ENCODE peak calls at places on chromosomes 2 and 18, in ten cellular contexts. G is NCI-H1105; Y is stimulated activated CD4-positive, alpha-beta T cell treated with anti-CD3 and anti-CD28 coated beads, Interleukin-1b, Interleukin-23, amount 100 ng/mL, for 24 hours; F is NCI-H1092; B is EL; U is left kidney; M is AG08396; Z is AG08395; L is K562; K is HFFc6. H is an unnamed sample.

GRCh38 chr2:58006952-58007284 is 39.7 kb upstream of the VRK2 start:
- DNase-seq in K (no peak), Y (no peak), G (no peak), F (no peak), U (no peak), Z (no peak), M (no peak), B (no peak), L (no peak), H (no peak)

GRCh38 chr2:212147921-212148513 is 390.6 kb downstream of the ERBB4 start:
- DNase-seq in U (peak), M (no peak), K (no peak), G (no peak), Z (peak), L (no peak), Y (no peak), F (no peak), B (peak), H (peak)

GRCh38 chr18:36490907-36491306 is 193.4 kb downstream of the FHOD3 start:
- DNase-seq in Z (no peak), M (no peak), G (no peak), B (no peak), U (no peak), L (no peak), Y (no peak), K (no peak), F (no peak), H (no peak)

GRCh38 chr2:143885461-143885860 is 634.5 kb downstream of the ZEB2 start:
- DNase-seq in M (no peak), Z (no peak), G (no peak), U (no peak), F (no peak), K (no peak), Y (no peak), L (no peak), B (peak), H (no peak)

GRCh38 chr2:41782306-41783158 is 265.3 kb upstream of the PKDCC start:
- DNase-seq in M (peak), K (peak), G (peak), F (no peak), Y (no peak), B (peak), L (peak), Z (peak), U (peak), H (peak)

GRCh38 chr2:20620696-20621365 is 30.1 kb downstream of the HS1BP3 start:
- DNase-seq in G (no peak), K (no peak), F (no peak), Z (no peak), M (no peak), U (no peak), Y (no peak), L (no peak), B (no peak), H (no peak)

GRCh38 chr2:38187416-38188127 is 111.6 kb upstream of the CYP1B1 start:
- DNase-seq in U (no peak), Z (peak), M (peak), B (peak), K (peak), G (no peak), L (no peak), Y (no peak), F (no peak), H (peak)

GRCh38 chr2:141570474-141571131 is 560.2 kb downstream of the LRP1B start:
- DNase-seq in Z (no peak), F (no peak), M (no peak), U (no peak), K (no peak), L (no peak), B (no peak), Y (no peak), G (no peak), H (peak)

GRCh38 chr2:191677091-191677645 is 768 bp upstream of the NABP1 start:
- DNase-seq in K (peak), M (peak), Y (peak), B (peak), G (no peak), U (peak), F (no peak), L (peak), Z (peak), H (peak)

GRCh38 chr2:1581965-1582625 is 162.2 kb downstream of the PXDN start:
- DNase-seq in L (no peak), Z (peak), B (peak), K (no peak), F (no peak), Y (no peak), M (no peak), U (no peak), G (no peak), H (no peak)

GRCh38 chr2:239991689-239992314 is 33.3 kb downstream of the NDUFA10 start:
- DNase-seq in Y (no peak), B (peak), K (peak), M (peak), Z (peak), G (peak), F (no peak), U (peak), L (peak), H (peak)

GRCh38 chr2:218387369-218388194 is 5.5 kb downstream of the SLC11A1 start:
- DNase-seq in Y (no peak), M (peak), G (peak), U (peak), L (no peak), Z (no peak), B (peak), F (no peak), K (peak), H (peak)

GRCh38 chr2:6866239-6866745 is 585 bp upstream of the CMPK2 start:
- DNase-seq in B (peak), G (peak), U (peak), K (no peak), M (peak), F (peak), Z (peak), L (peak), Y (no peak), H (peak)

GRCh38 chr2:239084007-239084406 is 236.1 kb downstream of the TWIST2 start:
- DNase-seq in L (no peak), Z (no peak), M (no peak), G (no peak), F (no peak), K (no peak), Y (no peak), B (no peak), U (no peak), H (no peak)

GRCh38 chr2:66526171-66526570 is 91.2 kb downstream of the MEIS1 start:
- DNase-seq in U (no peak), M (no peak), Z (no peak), Y (no peak), L (no peak), G (no peak), K (no peak), F (no peak), B (no peak), H (peak)

GRCh38 chr2:209702775-209703174 is 68.9 kb upstream of the UNC80 start:
- DNase-seq in Z (no peak), M (no peak), K (no peak), U (no peak), F (no peak), B (no peak), Y (no peak), L (no peak), G (no peak), H (no peak)

GRCh38 chr2:170711774-170712652 is 3.1 kb upstream of the SP5 start:
- DNase-seq in M (no peak), Z (no peak), L (no peak), B (no peak), F (no peak), G (peak), Y (no peak), U (peak), K (no peak), H (no peak)

GRCh38 chr2:47803363-47803762 is 20.4 kb downstream of the MSH6 start:
- DNase-seq in Z (no peak), K (no peak), L (no peak), U (no peak), B (no peak), M (no peak), G (no peak), Y (no peak), F (no peak), H (peak)

GRCh38 chr2:45816273-45816672 is 164.8 kb downstream of the PRKCE start:
- DNase-seq in G (no peak), Y (no peak), K (no peak), Z (peak), L (no peak), F (no peak), U (no peak), M (no peak), B (peak), H (no peak)

GRCh38 chr2:219541611-219542180 is 1.9 kb downstream of the CHPF start:
- DNase-seq in Z (peak), G (peak), U (peak), M (peak), F (peak), K (peak), B (peak), L (peak), Y (peak), H (peak)

GRCh38 chr2:65846984-65847383 is 414.6 kb upstream of the SPRED2 start:
- DNase-seq in L (no peak), F (no peak), B (no peak), U (no peak), K (no peak), Z (no peak), G (no peak), M (no peak), Y (no peak), H (no peak)

GRCh38 chr2:56206250-56206649 is 22.5 kb downstream of the CCDC85A start:
- DNase-seq in B (no peak), Y (no peak), L (no peak), K (no peak), U (no peak), F (no peak), Z (no peak), G (no peak), M (no peak), H (no peak)

GRCh38 chr18:50748243-50749229 is 71.3 kb downstream of the MRO start:
- DNase-seq in Z (no peak), B (no peak), L (no peak), G (no peak), M (no peak), F (no peak), U (peak), Y (no peak), K (no peak), H (no peak)

GRCh38 chr2:197208841-197209240 is 101.7 kb downstream of the ANKRD44 start:
- DNase-seq in G (no peak), M (no peak), Y (no peak), L (no peak), Z (no peak), K (no peak), U (no peak), B (no peak), F (no peak), H (no peak)

GRCh38 chr2:124267821-124268220 is 242.7 kb downstream of the CNTNAP5 start:
- DNase-seq in M (no peak), K (no peak), G (no peak), L (no peak), B (no peak), Z (peak), U (peak), F (no peak), Y (no peak), H (peak)

GRCh38 chr2:207432471-207432870 is 97.3 kb upstream of the CREB1 start:
- DNase-seq in K (peak), G (no peak), Y (no peak), F (no peak), L (no peak), Z (peak), M (peak), B (peak), U (peak), H (peak)

GRCh38 chr2:5698171-5698570 is 6.0 kb downstream of the SOX11 start:
- DNase-seq in M (no peak), L (no peak), K (no peak), B (no peak), G (no peak), Z (no peak), F (no peak), Y (no peak), U (no peak), H (no peak)

GRCh38 chr2:25964891-25965290 is 17.4 kb downstream of the KIF3C start:
- DNase-seq in F (no peak), Z (no peak), K (no peak), G (no peak), U (no peak), L (no peak), B (peak), Y (no peak), M (no peak), H (no peak)

GRCh38 chr2:109560265-109560664 is 53.5 kb downstream of the SEPTIN10 start:
- DNase-seq in B (peak), G (no peak), Y (no peak), L (no peak), F (no peak), U (no peak), K (peak), M (no peak), Z (peak), H (peak)

GRCh38 chr2:120020554-120020953 is 7.7 kb downstream of the EPB41L5 start:
- DNase-seq in F (no peak), G (no peak), L (no peak), Y (no peak), K (no peak), U (no peak), B (no peak), M (no peak), Z (no peak), H (no peak)